ENCODE peak calls at places on chromosome 9, in eight cellular contexts. P, R, I, X, D, U, B and M are unnamed samples.

GRCh38 chr9:87594218-87594617 is 96.6 kb downstream of the DAPK1 start:
- DNase-seq in P (peak), R (no peak), I (no peak), X (no peak), D (peak), U (no peak), B (peak), M (peak)

GRCh38 chr9:86239053-86239770 is 20.2 kb downstream of the C9orf153 start:
- DNase-seq in P (peak), R (no peak), I (no peak), X (no peak), D (peak), U (no peak), B (no peak), M (no peak)

GRCh38 chr9:89924611-89925010 is 319.8 kb downstream of the GADD45G start:
- DNase-seq in P (no peak), R (no peak), I (no peak), X (no peak), D (no peak), U (no peak), B (no peak), M (no peak)

GRCh38 chr9:105150991-105151685 is 93.3 kb upstream of the SLC44A1 start:
- DNase-seq in P (no peak), R (no peak), I (no peak), X (no peak), D (no peak), U (no peak), B (peak), M (peak)

GRCh38 chr9:13427587-13427986 is 148.1 kb upstream of the MPDZ start:
- DNase-seq in P (peak), R (peak), I (peak), X (no peak), D (peak), U (no peak), B (no peak), M (peak)

GRCh38 chr9:111691686-111692329 is 30.4 kb downstream of the GNG10 start:
- DNase-seq in P (peak), R (peak), I (peak), X (no peak), D (peak), U (no peak), B (no peak), M (no peak)

GRCh38 chr9:97615439-97616072 is 17.6 kb downstream of the TSTD2 start:
- DNase-seq in P (peak), R (peak), I (peak), X (no peak), D (peak), U (no peak), B (no peak), M (no peak)

GRCh38 chr9:99405369-99405768 is 183.3 kb downstream of the SEC61B start:
- DNase-seq in P (no peak), R (no peak), I (no peak), X (no peak), D (no peak), U (no peak), B (no peak), M (no peak)

GRCh38 chr9:124410321-124410913 is 4.8 kb downstream of the PSMB7 start:
- DNase-seq in P (peak), R (no peak), I (no peak), X (no peak), D (peak), U (no peak), B (no peak), M (no peak)

GRCh38 chr9:37146372-37146771 is 26.0 kb downstream of the ZCCHC7 start:
- DNase-seq in P (no peak), R (no peak), I (no peak), X (no peak), D (no peak), U (no peak), B (no peak), M (no peak)

GRCh38 chr9:90003046-90003355 is 398.2 kb downstream of the GADD45G start:
- DNase-seq in P (peak), R (no peak), I (no peak), X (peak), D (no peak), U (no peak), B (no peak), M (no peak)

GRCh38 chr9:85528607-85529006 is 213.1 kb downstream of the AGTPBP1 start:
- DNase-seq in P (no peak), R (no peak), I (no peak), X (no peak), D (no peak), U (no peak), B (no peak), M (no peak)

GRCh38 chr9:70407081-70407503 is 7.4 kb downstream of the KLF9 start:
- DNase-seq in P (peak), R (no peak), I (no peak), X (no peak), D (peak), U (no peak), B (peak), M (peak)

GRCh38 chr9:129665008-129665771 is at the start of gene PRRX2:
- DNase-seq in P (peak), R (peak), I (no peak), X (peak), D (no peak), U (no peak), B (no peak), M (no peak)

GRCh38 chr9:115225459-115226116 is 107.6 kb upstream of the TNC start:
- DNase-seq in P (no peak), R (no peak), I (no peak), X (no peak), D (no peak), U (no peak), B (no peak), M (no peak)

GRCh38 chr9:108125541-108125940 is 636.0 kb upstream of the KLF4 start:
- DNase-seq in P (no peak), R (no peak), I (no peak), X (no peak), D (no peak), U (no peak), B (no peak), M (no peak)

GRCh38 chr9:125701351-125701750 is 5.7 kb downstream of the MAPKAP1 start:
- DNase-seq in P (peak), R (no peak), I (no peak), X (no peak), D (peak), U (no peak), B (peak), M (peak)

GRCh38 chr9:93896496-93897033 is 58.6 kb downstream of the BARX1 start:
- DNase-seq in P (no peak), R (no peak), I (no peak), X (no peak), D (no peak), U (peak), B (no peak), M (no peak)

GRCh38 chr9:93480262-93480661 is 26.9 kb upstream of the FAM120AOS start:
- DNase-seq in P (no peak), R (no peak), I (no peak), X (no peak), D (no peak), U (no peak), B (no peak), M (no peak)

GRCh38 chr9:98986866-98987653 is 43.4 kb downstream of the COL15A1 start:
- DNase-seq in P (peak), R (no peak), I (no peak), X (no peak), D (no peak), U (no peak), B (no peak), M (no peak)

GRCh38 chr9:127915325-127915752 is 1.5 kb downstream of the ST6GALNAC4 start:
- DNase-seq in P (no peak), R (no peak), I (no peak), X (no peak), D (no peak), U (no peak), B (no peak), M (no peak)

GRCh38 chr9:70404261-70404660 is 10.2 kb downstream of the KLF9 start:
- DNase-seq in P (no peak), R (no peak), I (no peak), X (no peak), D (no peak), U (no peak), B (no peak), M (no peak)

GRCh38 chr9:126906086-126906485 is 8.5 kb upstream of the RALGPS1 start:
- DNase-seq in P (no peak), R (no peak), I (no peak), X (no peak), D (no peak), U (no peak), B (no peak), M (no peak)

GRCh38 chr9:71636143-71636839 is 132.0 kb downstream of the CEMIP2 start:
- DNase-seq in P (no peak), R (no peak), I (no peak), X (no peak), D (no peak), U (no peak), B (no peak), M (no peak)

GRCh38 chr9:13750061-13750460 is 470.6 kb upstream of the MPDZ start:
- DNase-seq in P (peak), R (no peak), I (no peak), X (no peak), D (peak), U (no peak), B (peak), M (peak)

GRCh38 chr9:118809160-118809625 is 560.0 kb downstream of the BRINP1 start:
- DNase-seq in P (no peak), R (peak), I (no peak), X (no peak), D (no peak), U (peak), B (no peak), M (no peak)
- TF ChIP-seq CTCF in P (no peak), R (peak), I (no peak), X (no peak), D (no peak), U (no peak), B (peak), M (peak)

DNA sequence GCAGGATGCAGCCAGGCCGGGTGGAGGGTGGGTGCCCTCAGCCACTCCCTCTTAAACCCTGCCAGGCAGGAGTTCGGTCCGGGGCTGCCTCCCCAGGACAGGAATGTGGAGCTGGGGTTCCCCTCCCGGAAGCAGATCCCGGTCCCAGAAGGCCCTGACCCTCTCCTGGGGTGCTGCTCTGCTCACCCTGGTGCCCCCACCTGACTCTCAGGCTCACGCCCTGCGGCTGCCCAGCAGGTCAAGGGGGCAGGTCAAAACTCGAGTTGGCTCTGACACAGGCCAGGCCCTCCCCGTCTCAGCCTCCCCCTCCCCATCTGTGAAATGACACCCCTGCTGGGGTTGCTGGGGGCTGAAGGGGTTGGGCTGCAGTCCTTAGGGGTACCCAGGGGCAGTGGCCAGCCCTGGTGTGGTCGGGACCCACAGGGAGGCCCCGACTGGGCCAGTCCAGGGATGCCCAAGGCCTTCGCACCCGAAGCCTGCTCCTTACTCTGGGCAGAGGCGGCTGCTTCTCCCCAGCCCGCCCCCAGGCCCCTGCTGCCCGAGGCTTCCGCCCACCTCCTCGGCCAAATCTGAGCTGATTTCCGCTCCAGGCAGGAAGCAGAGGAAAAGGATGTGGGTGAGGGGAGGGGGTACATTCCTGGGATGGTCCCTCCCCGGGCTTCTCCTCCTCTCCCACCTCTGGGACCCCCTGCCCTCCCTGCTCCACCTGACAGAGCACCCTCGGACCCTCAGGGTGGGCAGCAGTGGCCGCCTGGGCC is 3.9 kb upstream of the NRARP start:
- DNase-seq in P (no peak), R (no peak), I (no peak), X (peak), D (no peak), U (peak), B (no peak), M (no peak)
- H3K4me3 ChIP-seq in P (no peak), R (no peak), I (no peak), X (peak), D (no peak), U (peak), B (no peak), M (no peak)

GRCh38 chr9:91978739-91979414 is 28.8 kb upstream of the ROR2 start:
- DNase-seq in P (peak), R (peak), I (peak), X (no peak), D (peak), U (no peak), B (peak), M (peak)
- TF ChIP-seq CTCF in P (peak), R (peak), I (peak), X (peak), D (peak), U (peak), B (peak), M (peak)

GRCh38 chr9:35616681-35617459 is 1.3 kb downstream of the CD72 start:
- DNase-seq in P (peak), R (peak), I (no peak), X (peak), D (peak), U (peak), B (no peak), M (no peak)

GRCh38 chr9:35618854-35619799 is 914 bp upstream of the CD72 start:
- DNase-seq in P (no peak), R (no peak), I (no peak), X (no peak), D (peak), U (no peak), B (no peak), M (no peak)

GRCh38 chr9:35615981-35616680 is 2.1 kb downstream of the CD72 start:
- DNase-seq in P (no peak), R (no peak), I (no peak), X (no peak), D (no peak), U (no peak), B (no peak), M (no peak)

GRCh38 chr9:35618325-35618727 is at the start of gene CD72:
- DNase-seq in P (no peak), R (no peak), I (no peak), X (no peak), D (no peak), U (no peak), B (no peak), M (no peak)

DNA sequence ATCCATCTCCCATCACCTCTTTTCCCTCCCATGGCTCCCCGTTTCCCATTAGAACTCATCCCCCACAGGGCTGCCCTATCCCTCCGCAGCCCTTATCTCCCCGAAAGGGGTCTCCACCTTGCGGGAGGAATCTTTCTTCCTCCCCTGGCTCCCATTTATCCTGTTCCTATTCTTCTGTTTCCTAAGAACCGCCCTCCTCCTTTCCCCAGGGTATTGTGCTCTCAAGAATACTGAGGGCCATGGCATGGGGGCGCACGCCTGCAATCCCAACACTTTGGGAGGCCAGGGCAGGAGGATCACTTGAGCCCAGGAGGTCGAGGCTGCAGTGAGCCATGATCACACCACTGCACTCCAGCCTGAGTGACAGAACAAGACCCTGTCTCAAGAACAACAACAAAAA is 665 bp downstream of the CD72 start:
- DNase-seq in P (no peak), R (no peak), I (no peak), X (no peak), D (no peak), U (no peak), B (no peak), M (no peak)
- H3K4me3 ChIP-seq in P (no peak), R (no peak), I (no peak), X (peak), D (no peak), U (peak), B (no peak), M (no peak)

GRCh38 chr9:33135086-33135958 is 31.8 kb downstream of the B4GALT1 start:
- DNase-seq in P (no peak), R (no peak), I (no peak), X (no peak), D (peak), U (no peak), B (no peak), M (no peak)

GRCh38 chr9:33131505-33132248 is 35.5 kb downstream of the B4GALT1 start:
- DNase-seq in P (no peak), R (no peak), I (no peak), X (no peak), D (no peak), U (no peak), B (no peak), M (no peak)

GRCh38 chr9:33130961-33131360 is 36.2 kb downstream of the B4GALT1 start:
- DNase-seq in P (no peak), R (no peak), I (no peak), X (no peak), D (no peak), U (no peak), B (no peak), M (no peak)

GRCh38 chr9:33132249-33132772 is 34.8 kb downstream of the B4GALT1 start:
- DNase-seq in P (peak), R (peak), I (peak), X (no peak), D (peak), U (no peak), B (no peak), M (no peak)

GRCh38 chr9:33133186-33133585 is 34.0 kb downstream of the B4GALT1 start:
- DNase-seq in P (no peak), R (no peak), I (no peak), X (no peak), D (no peak), U (no peak), B (no peak), M (no peak)
- TF ChIP-seq CTCF in P (no peak), R (no peak), I (no peak), X (no peak), D (no peak), U (no peak), B (no peak), M (no peak)

GRCh38 chr9:134861586-134862334 is 18.9 kb upstream of the FCN2 start:
- DNase-seq in P (no peak), R (no peak), I (no peak), X (no peak), D (no peak), U (peak), B (no peak), M (no peak)
- H3K4me3 ChIP-seq in P (no peak), R (no peak), I (no peak), X (no peak), D (no peak), U (no peak), B (no peak), M (no peak)

GRCh38 chr9:34337404-34337803 is 8.0 kb downstream of the NUDT2 start:
- DNase-seq in P (no peak), R (no peak), I (no peak), X (no peak), D (peak), U (no peak), B (no peak), M (no peak)
- TF ChIP-seq CTCF in P (peak), R (no peak), I (no peak), X (no peak), D (peak), U (no peak), B (peak), M (peak)

DNA sequence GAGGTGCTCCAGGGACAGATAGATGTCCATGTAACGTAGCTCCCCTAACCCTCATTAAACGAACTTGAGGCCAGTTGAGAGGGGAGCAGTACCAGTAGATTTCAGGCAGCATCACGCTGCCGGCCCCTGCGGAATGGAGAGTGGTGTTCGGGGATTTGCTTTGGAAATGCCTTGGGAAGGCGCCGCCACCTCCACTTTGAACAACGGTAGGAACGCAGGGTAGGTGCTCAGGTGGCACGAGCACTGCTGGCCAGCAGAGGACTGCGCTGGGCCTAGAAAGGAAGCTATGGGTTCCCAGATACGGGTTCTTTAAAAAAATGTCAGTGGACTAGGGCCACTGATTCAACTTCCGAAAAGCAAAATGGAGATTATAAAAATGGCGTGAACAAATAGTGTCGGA is 271.8 kb downstream of the FANCC start:
- DNase-seq in P (no peak), R (no peak), I (no peak), X (no peak), D (no peak), U (no peak), B (no peak), M (no peak)
- H3K4me3 ChIP-seq in P (no peak), R (peak), I (peak), X (peak), D (no peak), U (no peak), B (no peak), M (no peak)